ENCODE peak calls at places on chromosomes 3 and 15, in eight cellular contexts. S is cardiac muscle cell; W is PC-3; F is Right ventricle myocardium superior; E is hippocampal formation; P is stimulated activated CD8-positive, alpha-beta memory T cell treated with anti-CD3 and anti-CD28 coated beads, Interleukin-15, amount 100 ng/mL, for 1 hour; Q is stimulated activated naive CD4-positive, alpha-beta T cell; D is AG04450. M is an unnamed sample.

GRCh38 chr3:109729111-109729510 is 391.8 kb upstream of the DPPA4 start:
- DNase-seq in S (peak; percentile 31), W (peak; percentile 30), F (no peak), E (no peak), P (no peak), Q (no peak), D (no peak), M (no peak)

GRCh38 chr15:76335851-76336253 is 721 bp upstream of the ISL2 start:
- DNase-seq in S (no peak), W (peak; percentile 4), F (no peak), E (no peak), P (no peak), Q (no peak), D (no peak), M (no peak)

GRCh38 chr3:114504941-114505632 is 211.3 kb downstream of the TIGIT start:
- DNase-seq in S (no peak), W (peak; percentile 53), F (no peak), E (no peak), P (no peak), Q (no peak), D (no peak), M (no peak)

GRCh38 chr15:64845826-64846225 is 4.1 kb downstream of the PLEKHO2 start:
- DNase-seq in S (no peak), W (no peak), F (peak; percentile 33), E (no peak), P (no peak), Q (no peak), D (no peak), M (peak; percentile 71)

GRCh38 chr3:65443739-65444447 is 594.8 kb downstream of the MAGI1 start:
- DNase-seq in S (no peak), W (no peak), F (no peak), E (no peak), P (no peak), Q (no peak), D (peak; percentile 34), M (no peak)

GRCh38 chr15:49225572-49226281 is 55.7 kb downstream of the GALK2 start:
- DNase-seq in S (peak; percentile 81), W (peak; percentile 20), F (no peak), E (no peak), P (no peak), Q (no peak), D (no peak), M (no peak)

GRCh38 chr15:78247895-78248294 is 13.5 kb upstream of the ACSBG1 start:
- DNase-seq in S (no peak), W (no peak), F (no peak), E (no peak), P (no peak), Q (no peak), D (no peak), M (no peak)

GRCh38 chr3:193872265-193872753 is 263.6 kb upstream of the HES1 start:
- DNase-seq in S (peak; percentile 71), W (peak; percentile 99), F (no peak), E (no peak), P (no peak), Q (no peak), D (peak; percentile 94), M (no peak)

GRCh38 chr15:101366853-101367252 is 71.8 kb upstream of the SNRPA1 start:
- DNase-seq in S (no peak), W (no peak), F (no peak), E (no peak), P (no peak), Q (no peak), D (no peak), M (no peak)

GRCh38 chr3:4782095-4782494 is 197.1 kb upstream of the BHLHE40 start:
- DNase-seq in S (peak; percentile 24), W (no peak), F (no peak), E (no peak), P (no peak), Q (no peak), D (no peak), M (no peak)

GRCh38 chr15:48459571-48460461 is 128.6 kb downstream of the DUT start:
- DNase-seq in S (peak; percentile 57), W (peak; percentile 88), F (no peak), E (no peak), P (no peak), Q (no peak), D (peak; percentile 62), M (no peak)

GRCh38 chr15:81962438-81962837 is 83.4 kb downstream of the MEX3B start:
- DNase-seq in S (no peak), W (no peak), F (no peak), E (no peak), P (no peak), Q (no peak), D (no peak), M (no peak)

GRCh38 chr3:127942613-127943012 is 27.6 kb downstream of the KBTBD12 start:
- DNase-seq in S (no peak), W (no peak), F (no peak), E (no peak), P (no peak), Q (no peak), D (no peak), M (no peak)

GRCh38 chr15:77508541-77509505 is 88.1 kb downstream of the HMG20A start:
- DNase-seq in S (peak; percentile 48), W (no peak), F (peak; percentile 83), E (no peak), P (no peak), Q (no peak), D (no peak), M (no peak)

GRCh38 chr15:25233766-25234350 is 205.0 kb downstream of the UBE3A start:
- DNase-seq in S (no peak), W (no peak), F (no peak), E (no peak), P (no peak), Q (no peak), D (no peak), M (peak; percentile 59)

GRCh38 chr3:34843479-34843870 is 795.9 kb upstream of the ARPP21 start:
- DNase-seq in S (peak; percentile 34), W (no peak), F (no peak), E (no peak), P (no peak), Q (no peak), D (no peak), M (no peak)

GRCh38 chr3:45112939-45113338 is 33.2 kb downstream of the CDCP1 start:
- DNase-seq in S (peak; percentile 93), W (peak; percentile 30), F (no peak), E (no peak), P (no peak), Q (no peak), D (no peak), M (no peak)

GRCh38 chr15:59532770-59533379 is 78.7 kb upstream of the GCNT3 start:
- DNase-seq in S (peak; percentile 64), W (peak; percentile 67), F (peak; percentile 35), E (no peak), P (no peak), Q (no peak), D (peak; percentile 11), M (no peak)

GRCh38 chr15:56775632-56776031 is 42.3 kb upstream of the ZNF280D start:
- DNase-seq in S (no peak), W (peak; percentile 30), F (no peak), E (no peak), P (no peak), Q (no peak), D (no peak), M (no peak)

GRCh38 chr15:68725736-68726135 is 95.0 kb downstream of the ANP32A start:
- DNase-seq in S (peak; percentile 79), W (no peak), F (peak; percentile 76), E (no peak), P (no peak), Q (no peak), D (no peak), M (peak; percentile 79)

GRCh38 chr3:52649461-52650210 is 36.1 kb downstream of the PBRM1 start:
- DNase-seq in S (peak; percentile 60), W (no peak), F (no peak), E (no peak), P (no peak), Q (no peak), D (no peak), M (no peak)

GRCh38 chr3:104909188-104909587 is 457.5 kb upstream of the ALCAM start:
- DNase-seq in S (peak; percentile 43), W (peak; percentile 81), F (no peak), E (no peak), P (no peak), Q (no peak), D (peak; percentile 73), M (no peak)

GRCh38 chr3:46087871-46088270 is 60.6 kb upstream of the XCR1 start:
- DNase-seq in S (peak; percentile 67), W (peak; percentile 68), F (no peak), E (no peak), P (no peak), Q (no peak), D (no peak), M (no peak)

GRCh38 chr15:40313531-40314398 is 6.0 kb upstream of the PLCB2 start:
- DNase-seq in S (no peak), W (peak; percentile 74), F (no peak), E (no peak), P (no peak), Q (peak; percentile 30), D (no peak), M (peak; percentile 83)

GRCh38 chr3:40258555-40258954 is 51.0 kb upstream of the EIF1B start:
- DNase-seq in S (peak; percentile 37), W (peak; percentile 66), F (no peak), E (no peak), P (no peak), Q (no peak), D (no peak), M (no peak)

GRCh38 chr3:154122912-154123559 is 1.8 kb downstream of the ARHGEF26 start:
- DNase-seq in S (peak; percentile 47), W (peak; percentile 41), F (no peak), E (no peak), P (no peak), Q (no peak), D (no peak), M (no peak)

GRCh38 chr3:10946526-10946925 is 46.0 kb upstream of the SLC6A1 start:
- DNase-seq in S (no peak), W (peak; percentile 8), F (no peak), E (no peak), P (no peak), Q (no peak), D (no peak), M (peak; percentile 27)

GRCh38 chr15:85702321-85703230 is 92.1 kb downstream of the KLHL25 start:
- DNase-seq in S (peak; percentile 89), W (no peak), F (no peak), E (no peak), P (no peak), Q (no peak), D (no peak), M (no peak)